ENCODE peak calls at places on chromosomes 11 and 22, in nine cellular contexts. O is transverse colon, G is GM12891, A is heart left ventricle, C is thyroid gland, I is IMR-90, Q is tibial nerve, L is sigmoid colon, B is lower leg skin. E is an unnamed sample.

GRCh38 chr11:74338963-74339362 is 27.5 kb upstream of the P4HA3 start:
- DNase-seq in O (peak), G (no peak), A (no peak), C (no peak), I (no peak), Q (no peak), L (no peak), B (no peak), E (no peak)

GRCh38 chr22:49300951-49301397 is 526.7 kb downstream of the BRD1 start:
- DNase-seq in O (no peak), G (no peak), A (peak), C (no peak), I (no peak), Q (no peak), L (no peak), B (no peak), E (no peak)

GRCh38 chr11:126832387-126832786 is 168.2 kb downstream of the KIRREL3 start:
- DNase-seq in O (no peak), G (no peak), A (no peak), C (no peak), I (no peak), Q (no peak), L (no peak), B (no peak), E (no peak)

GRCh38 chr11:121671276-121672168 is 218.8 kb upstream of the SORL1-AS1 start:
- DNase-seq in O (no peak), G (no peak), A (no peak), C (peak), I (peak), Q (no peak), L (no peak), B (no peak), E (no peak)

GRCh38 chr11:56013805-56014204 is 13.6 kb upstream of the OR5AS1 start:
- DNase-seq in O (no peak), G (no peak), A (no peak), C (no peak), I (no peak), Q (no peak), L (no peak), B (no peak), E (no peak)

GRCh38 chr22:49753961-49754673 is 73.6 kb downstream of the BRD1 start:
- DNase-seq in O (no peak), G (no peak), A (no peak), C (no peak), I (no peak), Q (no peak), L (peak), B (no peak), E (no peak)

GRCh38 chr11:101127348-101127698 is 2.3 kb downstream of the PGR start:
- DNase-seq in O (peak), G (no peak), A (peak), C (peak), I (no peak), Q (no peak), L (peak), B (no peak), E (no peak)

GRCh38 chr22:44181033-44181911 is 547 bp downstream of the PARVG start:
- DNase-seq in O (peak), G (peak), A (no peak), C (no peak), I (no peak), Q (no peak), L (no peak), B (no peak), E (no peak)

GRCh38 chr11:36362902-36363301 is 66.8 kb downstream of the PRR5L start:
- DNase-seq in O (no peak), G (no peak), A (no peak), C (no peak), I (peak), Q (no peak), L (no peak), B (no peak), E (no peak)

GRCh38 chr11:77512092-77512491 is 38.2 kb upstream of the PAK1 start:
- DNase-seq in O (no peak), G (no peak), A (no peak), C (no peak), I (no peak), Q (no peak), L (no peak), B (no peak), E (no peak)

GRCh38 chr11:65981972-65982823 is 19.8 kb downstream of the EIF1AD start:
- DNase-seq in O (no peak), G (no peak), A (no peak), C (no peak), I (no peak), Q (no peak), L (peak), B (no peak), E (no peak)

GRCh38 chr11:65983589-65983987 is 18.4 kb downstream of the EIF1AD start:
- DNase-seq in O (no peak), G (no peak), A (no peak), C (no peak), I (no peak), Q (no peak), L (no peak), B (no peak), E (no peak)

GRCh38 chr11:65982824-65983588 is 19.0 kb downstream of the EIF1AD start:
- DNase-seq in O (no peak), G (no peak), A (no peak), C (no peak), I (no peak), Q (no peak), L (peak), B (no peak), E (no peak)

GRCh38 chr11:65979261-65979759 is 17.8 kb downstream of the SART1 start:
- DNase-seq in O (no peak), G (no peak), A (no peak), C (no peak), I (no peak), Q (no peak), L (no peak), B (no peak), E (no peak)

DNA sequence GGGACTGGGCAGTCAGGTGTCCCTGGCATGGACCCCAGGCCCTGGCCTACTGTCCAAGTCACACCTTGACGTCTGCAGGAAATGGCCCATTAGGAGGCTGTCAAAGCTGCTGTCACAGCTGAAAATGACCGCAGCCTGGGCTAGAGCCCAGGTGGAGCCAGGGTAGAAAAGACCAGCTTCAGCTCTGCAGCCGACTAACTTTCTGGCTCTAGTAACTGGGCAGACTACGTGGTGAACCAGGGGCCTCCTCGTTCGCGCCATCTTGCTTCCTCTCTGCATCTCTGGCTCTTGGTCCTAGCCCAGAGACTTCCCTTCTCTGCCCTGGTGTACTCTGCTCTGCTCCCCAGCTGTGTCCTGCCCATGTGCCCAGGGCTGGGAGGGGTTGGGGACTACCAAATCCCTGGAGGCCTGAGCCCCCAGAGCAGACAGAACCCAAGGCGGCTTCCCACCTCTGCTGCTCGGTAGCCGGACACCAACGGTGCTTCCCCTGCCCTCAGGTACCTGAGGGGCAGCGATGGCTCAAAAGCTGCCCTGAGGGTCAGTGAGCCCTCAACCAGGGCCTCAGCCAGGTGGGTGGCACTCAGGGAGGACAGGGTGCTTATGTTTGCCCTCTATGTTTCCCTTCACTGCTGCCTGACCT is 19.7 kb downstream of the SART1 start:
- DNase-seq in O (no peak), G (no peak), A (no peak), C (no peak), I (no peak), Q (no peak), L (peak), B (no peak), E (no peak)
- TF ChIP-seq POLR2A in O (no peak), G (no peak), A (no peak), C (no peak), I (no peak), Q (no peak), L (no peak), B (no peak), E (no peak)

GRCh38 chr11:10309163-10310093 is 4.6 kb downstream of the ADM start:
- DNase-seq in O (peak), G (no peak), A (peak), C (peak), I (peak), Q (no peak), L (peak), B (peak), E (peak)

GRCh38 chr11:10308208-10308954 is 3.5 kb downstream of the ADM start:
- DNase-seq in O (no peak), G (no peak), A (no peak), C (no peak), I (peak), Q (no peak), L (no peak), B (no peak), E (no peak)

GRCh38 chr11:10307022-10307410 is 2.1 kb downstream of the ADM start:
- DNase-seq in O (no peak), G (no peak), A (no peak), C (no peak), I (no peak), Q (no peak), L (no peak), B (no peak), E (no peak)

GRCh38 chr11:10305964-10306918 is 1.4 kb downstream of the ADM start:
- DNase-seq in O (peak), G (no peak), A (peak), C (peak), I (peak), Q (no peak), L (no peak), B (no peak), E (peak)

DNA sequence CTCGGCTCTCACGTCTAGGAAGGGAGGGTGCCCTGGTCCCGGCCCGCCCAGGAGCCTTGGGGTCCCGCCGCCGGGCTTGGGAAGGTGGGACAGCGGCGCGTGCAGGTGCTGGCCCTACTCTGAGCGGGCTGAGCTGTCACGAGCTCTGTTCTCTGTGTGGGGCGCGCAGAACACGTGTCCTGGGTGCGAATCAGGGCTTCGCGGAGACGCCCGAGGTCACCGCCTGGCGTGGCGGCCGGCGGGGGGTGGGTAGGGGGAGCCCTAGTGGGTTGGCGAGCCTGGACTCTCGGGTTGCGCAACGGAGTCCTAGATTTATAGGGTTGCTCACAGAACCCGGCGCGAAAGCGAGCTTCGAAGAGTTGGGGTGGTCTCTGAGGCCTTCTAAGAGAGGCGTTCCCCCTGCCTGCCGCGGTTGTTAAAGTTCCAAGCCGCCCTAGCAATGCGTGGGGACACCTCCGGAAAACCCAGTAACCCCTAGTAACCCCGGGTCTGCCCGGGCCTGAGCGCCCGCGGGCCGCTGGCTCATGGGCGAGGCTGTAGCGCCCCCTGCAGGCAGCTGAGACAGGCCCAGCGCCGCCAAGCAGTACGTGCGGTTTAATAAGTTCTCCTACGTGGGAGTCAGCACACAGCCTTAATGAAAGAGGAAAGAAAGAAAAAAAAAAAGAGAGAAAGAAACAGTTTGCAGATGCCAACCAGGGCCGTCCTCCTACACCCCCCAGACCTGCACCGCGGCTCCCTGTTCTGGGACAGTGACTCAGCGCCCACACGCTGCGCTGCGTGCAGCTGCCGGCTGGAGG is 2.7 kb downstream of the ADM start:
- DNase-seq in O (peak), G (peak), A (peak), C (peak), I (peak), Q (peak), L (peak), B (peak), E (peak)
- TF ChIP-seq POLR2A in O (peak), G (no peak), A (no peak), C (no peak), I (peak), Q (peak), L (peak), B (no peak), E (no peak)

GRCh38 chr11:83194284-83195175 is 1.0 kb downstream of the ANKRD42 start:
- DNase-seq in O (peak), G (peak), A (peak), C (peak), I (peak), Q (peak), L (peak), B (peak), E (peak)
- TF ChIP-seq POLR2A in O (peak), G (no peak), A (no peak), C (peak), I (peak), Q (no peak), L (no peak), B (no peak), E (no peak)

DNA sequence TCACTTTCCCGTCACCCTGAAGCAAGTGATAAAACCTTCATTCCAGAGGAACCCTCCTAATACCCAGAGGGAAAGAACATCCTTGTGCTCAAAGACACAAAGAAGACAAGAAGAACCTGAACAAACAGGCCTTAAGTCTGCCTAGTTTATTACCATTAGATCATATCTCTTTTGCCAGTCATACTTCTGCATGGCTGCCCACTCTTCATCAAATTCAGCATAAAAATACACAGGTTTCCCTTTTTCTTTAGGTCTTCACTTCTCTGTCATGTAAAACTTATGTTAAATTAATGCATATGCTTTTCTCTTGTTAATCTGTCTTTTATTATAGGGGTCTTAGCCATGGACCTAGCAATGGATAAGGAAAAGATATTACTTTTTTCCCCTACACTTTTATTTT is 459.7 kb downstream of the DLG2 start:
- DNase-seq in O (no peak), G (no peak), A (no peak), C (no peak), I (no peak), Q (no peak), L (no peak), B (no peak), E (no peak)
- TF ChIP-seq POLR2A in O (no peak), G (no peak), A (no peak), C (no peak), I (no peak), Q (no peak), L (no peak), B (no peak), E (no peak)

GRCh38 chr11:46618789-46619188 is 1.4 kb downstream of the ATG13 start:
- DNase-seq in O (no peak), G (no peak), A (no peak), C (no peak), I (no peak), Q (no peak), L (no peak), B (no peak), E (peak)

GRCh38 chr11:46617451-46618314 is at the start of gene ATG13:
- DNase-seq in O (peak), G (peak), A (peak), C (peak), I (peak), Q (peak), L (peak), B (peak), E (peak)

GRCh38 chr11:46612326-46612725 is 4.7 kb downstream of the HARBI1 start:
- DNase-seq in O (no peak), G (no peak), A (no peak), C (no peak), I (no peak), Q (no peak), L (no peak), B (no peak), E (no peak)

GRCh38 chr11:46615756-46616155 is 1.3 kb downstream of the HARBI1 start:
- DNase-seq in O (no peak), G (no peak), A (no peak), C (no peak), I (peak), Q (no peak), L (no peak), B (no peak), E (no peak)

GRCh38 chr11:46616551-46617450 is at the start of gene HARBI1:
- DNase-seq in O (peak), G (peak), A (peak), C (peak), I (peak), Q (peak), L (peak), B (peak), E (peak)
- TF ChIP-seq POLR2A in O (peak), G (no peak), A (no peak), C (peak), I (peak), Q (peak), L (no peak), B (no peak), E (peak)